ENCODE peak calls at places on chromosomes 6 and 20, in nine cellular contexts. One of them, this sample, is unnamed.

GRCh38 chr6:474454-475185 is 83.1 kb downstream of the IRF4 start:
- DNase-seq in HCT116: no peak
- DNase-seq in type B pancreatic cell: no peak
- DNase-seq in lung: no peak
- DNase-seq in suprapubic skin: no peak
- DNase-seq in epithelial cell of esophagus: peak; percentile 3
- DNase-seq in heart right ventricle: no peak
- DNase-seq in heart left ventricle: no peak
- DNase-seq in IMR-90: no peak
- DNase-seq in this sample: no peak

GRCh38 chr6:143592335-143592734 is 80.8 kb upstream of the FUCA2 start:
- DNase-seq in type B pancreatic cell: no peak
- DNase-seq in IMR-90: no peak
- DNase-seq in suprapubic skin: no peak
- DNase-seq in HCT116: peak; percentile 23
- DNase-seq in heart right ventricle: no peak
- DNase-seq in epithelial cell of esophagus: peak; percentile 34
- DNase-seq in heart left ventricle: no peak
- DNase-seq in lung: no peak
- DNase-seq in this sample: peak; percentile 47

GRCh38 chr6:147381734-147382133 is 126.8 kb upstream of the SAMD5 start:
- DNase-seq in IMR-90: peak; percentile 81
- DNase-seq in heart left ventricle: no peak
- DNase-seq in epithelial cell of esophagus: no peak
- DNase-seq in heart right ventricle: no peak
- DNase-seq in HCT116: no peak
- DNase-seq in suprapubic skin: no peak
- DNase-seq in type B pancreatic cell: no peak
- DNase-seq in lung: no peak
- DNase-seq in this sample: no peak

GRCh38 chr6:107646176-107646575 is 156.3 kb downstream of the SOBP start:
- DNase-seq in HCT116: no peak
- DNase-seq in lung: no peak
- DNase-seq in epithelial cell of esophagus: no peak
- DNase-seq in suprapubic skin: peak; percentile 81
- DNase-seq in heart right ventricle: peak; percentile 67
- DNase-seq in heart left ventricle: peak; percentile 72
- DNase-seq in IMR-90: no peak
- DNase-seq in type B pancreatic cell: no peak
- DNase-seq in this sample: no peak

GRCh38 chr20:32871622-32872160 is 13.0 kb downstream of the EFCAB8 start:
- DNase-seq in HCT116: no peak
- DNase-seq in heart left ventricle: no peak
- DNase-seq in suprapubic skin: no peak
- DNase-seq in type B pancreatic cell: no peak
- DNase-seq in IMR-90: no peak
- DNase-seq in lung: no peak
- DNase-seq in epithelial cell of esophagus: no peak
- DNase-seq in heart right ventricle: no peak
- DNase-seq in this sample: no peak

GRCh38 chr6:82711105-82711829 is 347.6 kb downstream of the TPBG start:
- DNase-seq in heart right ventricle: no peak
- DNase-seq in IMR-90: no peak
- DNase-seq in type B pancreatic cell: no peak
- DNase-seq in lung: no peak
- DNase-seq in heart left ventricle: no peak
- DNase-seq in HCT116: no peak
- DNase-seq in suprapubic skin: no peak
- DNase-seq in epithelial cell of esophagus: no peak
- DNase-seq in this sample: no peak

GRCh38 chr6:148508401-148509151 is 165.9 kb downstream of the SASH1 start:
- DNase-seq in HCT116: no peak
- DNase-seq in lung: no peak
- DNase-seq in IMR-90: peak; percentile 83
- DNase-seq in type B pancreatic cell: no peak
- DNase-seq in heart left ventricle: no peak
- DNase-seq in suprapubic skin: no peak
- DNase-seq in epithelial cell of esophagus: peak; percentile 49
- DNase-seq in heart right ventricle: no peak
- DNase-seq in this sample: no peak

GRCh38 chr6:52503344-52503747 is 73.5 kb downstream of the TRAM2 start:
- DNase-seq in lung: no peak
- DNase-seq in IMR-90: no peak
- DNase-seq in heart left ventricle: peak; percentile 71
- DNase-seq in type B pancreatic cell: no peak
- DNase-seq in heart right ventricle: peak; percentile 37
- DNase-seq in suprapubic skin: no peak
- DNase-seq in epithelial cell of esophagus: peak; percentile 75
- DNase-seq in HCT116: no peak
- DNase-seq in this sample: no peak

GRCh38 chr20:16001286-16001685 is 572.0 kb downstream of the KIF16B start:
- DNase-seq in heart left ventricle: no peak
- DNase-seq in heart right ventricle: no peak
- DNase-seq in type B pancreatic cell: no peak
- DNase-seq in suprapubic skin: no peak
- DNase-seq in lung: no peak
- DNase-seq in epithelial cell of esophagus: no peak
- DNase-seq in IMR-90: no peak
- DNase-seq in HCT116: no peak
- DNase-seq in this sample: no peak

DNA sequence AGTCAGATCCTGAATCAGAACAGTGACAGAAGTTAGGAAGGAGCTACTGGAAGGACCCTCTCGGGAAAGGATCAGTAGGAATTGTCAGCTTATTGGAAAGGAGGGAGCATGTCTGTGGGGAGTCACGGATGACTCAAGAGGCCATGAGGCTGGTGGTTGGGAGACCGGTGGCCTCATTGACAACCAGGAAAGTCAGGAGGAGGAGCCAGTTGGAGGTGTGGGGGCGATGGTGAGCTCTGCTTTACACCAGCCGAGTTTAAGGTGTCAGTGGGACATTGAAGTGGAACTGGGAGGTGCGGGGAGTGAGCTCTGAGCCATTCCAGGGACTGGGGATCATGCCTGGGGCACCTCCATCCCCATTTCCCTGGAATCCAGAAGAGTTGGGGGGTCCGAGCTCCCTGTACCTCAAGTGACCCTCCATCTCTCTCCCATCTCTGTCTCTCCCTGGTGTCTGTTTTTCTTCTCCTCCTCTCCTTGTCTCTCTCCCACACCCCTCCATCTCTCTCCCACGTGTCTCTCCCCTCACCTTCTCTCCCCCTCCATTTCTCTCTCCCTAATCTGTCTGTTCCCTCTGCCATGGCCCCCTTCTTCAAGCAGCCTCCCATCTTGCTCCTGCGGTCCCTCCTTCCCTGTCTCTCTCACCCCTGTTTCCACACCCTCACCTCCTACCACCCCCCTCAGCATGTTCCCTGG is 14.3 kb upstream of the ZBTB9 start:
- DNase-seq in suprapubic skin: peak; percentile 51
- DNase-seq in heart left ventricle: no peak
- DNase-seq in lung: no peak
- DNase-seq in epithelial cell of esophagus: no peak
- DNase-seq in IMR-90: peak; percentile 38
- DNase-seq in heart right ventricle: no peak
- DNase-seq in HCT116: no peak
- DNase-seq in type B pancreatic cell: no peak
- DNase-seq in this sample: no peak
- TF ChIP-seq CTCF in suprapubic skin: no peak
- TF ChIP-seq CTCF in heart left ventricle: no peak
- TF ChIP-seq CTCF in lung: no peak
- TF ChIP-seq CTCF in epithelial cell of esophagus: no peak
- TF ChIP-seq CTCF in IMR-90: no peak
- TF ChIP-seq CTCF in heart right ventricle: no peak
- TF ChIP-seq CTCF in HCT116: no peak
- TF ChIP-seq CTCF in type B pancreatic cell: no peak
- TF ChIP-seq CTCF in this sample: no peak

GRCh38 chr20:40245829-40246228 is 443.2 kb downstream of the MAFB start:
- DNase-seq in lung: no peak
- DNase-seq in heart right ventricle: no peak
- DNase-seq in epithelial cell of esophagus: no peak
- DNase-seq in IMR-90: no peak
- DNase-seq in HCT116: no peak
- DNase-seq in suprapubic skin: no peak
- DNase-seq in type B pancreatic cell: no peak
- DNase-seq in heart left ventricle: no peak
- DNase-seq in this sample: no peak

GRCh38 chr20:40254023-40254772 is 434.8 kb downstream of the MAFB start:
- DNase-seq in HCT116: no peak
- DNase-seq in type B pancreatic cell: no peak
- DNase-seq in suprapubic skin: no peak
- DNase-seq in heart left ventricle: no peak
- DNase-seq in lung: no peak
- DNase-seq in heart right ventricle: no peak
- DNase-seq in epithelial cell of esophagus: no peak
- DNase-seq in IMR-90: no peak
- DNase-seq in this sample: no peak

GRCh38 chr20:40249805-40250204 is 439.2 kb downstream of the MAFB start:
- DNase-seq in lung: no peak
- DNase-seq in suprapubic skin: no peak
- DNase-seq in heart left ventricle: no peak
- DNase-seq in type B pancreatic cell: no peak
- DNase-seq in heart right ventricle: no peak
- DNase-seq in IMR-90: no peak
- DNase-seq in HCT116: no peak
- DNase-seq in epithelial cell of esophagus: no peak
- DNase-seq in this sample: no peak

GRCh38 chr20:40255368-40255767 is 433.7 kb downstream of the MAFB start:
- DNase-seq in suprapubic skin: no peak
- DNase-seq in type B pancreatic cell: no peak
- DNase-seq in heart left ventricle: no peak
- DNase-seq in lung: no peak
- DNase-seq in epithelial cell of esophagus: peak; percentile 38
- DNase-seq in HCT116: no peak
- DNase-seq in heart right ventricle: no peak
- DNase-seq in IMR-90: no peak
- DNase-seq in this sample: peak; percentile 40

DNA sequence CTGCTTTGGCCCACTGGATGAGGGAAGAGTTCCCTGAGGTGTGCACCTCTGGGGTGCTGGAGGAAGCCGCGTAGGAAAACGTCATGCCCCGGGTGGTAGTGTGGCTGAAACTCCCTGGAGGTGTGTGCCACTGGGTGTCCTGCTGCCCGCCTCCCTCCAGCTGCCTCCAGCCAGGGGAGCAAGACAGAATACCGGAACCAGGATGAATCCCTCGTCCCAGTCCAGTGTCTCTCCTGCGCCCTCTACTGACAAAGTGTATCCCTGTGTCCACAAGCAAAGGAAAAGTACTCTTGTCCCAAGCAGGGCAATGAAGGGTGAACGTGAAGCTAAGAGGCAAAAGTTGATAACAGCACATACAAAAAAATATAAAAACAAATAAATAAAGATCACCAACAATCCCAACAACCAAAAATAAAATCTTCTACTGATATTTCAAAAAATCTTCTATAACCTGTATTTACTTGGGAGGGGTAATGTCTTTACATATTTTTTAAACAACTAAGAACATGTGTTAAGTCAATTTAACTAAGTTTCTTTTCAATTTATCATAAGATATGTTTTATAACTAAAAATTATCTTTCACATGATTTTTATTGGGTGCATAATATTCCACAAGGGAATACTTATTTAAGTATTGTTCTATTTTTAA is 437.6 kb downstream of the MAFB start:
- DNase-seq in heart left ventricle: no peak
- DNase-seq in heart right ventricle: no peak
- DNase-seq in IMR-90: peak; percentile 15
- DNase-seq in epithelial cell of esophagus: peak; percentile 74
- DNase-seq in HCT116: peak; percentile 37
- DNase-seq in type B pancreatic cell: no peak
- DNase-seq in lung: no peak
- DNase-seq in suprapubic skin: no peak
- DNase-seq in this sample: peak; percentile 76
- TF ChIP-seq CTCF in heart left ventricle: peak; percentile 36
- TF ChIP-seq CTCF in heart right ventricle: peak; percentile 44
- TF ChIP-seq CTCF in IMR-90: peak; percentile 37
- TF ChIP-seq CTCF in epithelial cell of esophagus: peak; percentile 86
- TF ChIP-seq CTCF in HCT116: peak; percentile 30
- TF ChIP-seq CTCF in type B pancreatic cell: peak; percentile 44
- TF ChIP-seq CTCF in lung: peak; percentile 19
- TF ChIP-seq CTCF in suprapubic skin: no peak
- TF ChIP-seq CTCF in this sample: peak; percentile 52

DNA sequence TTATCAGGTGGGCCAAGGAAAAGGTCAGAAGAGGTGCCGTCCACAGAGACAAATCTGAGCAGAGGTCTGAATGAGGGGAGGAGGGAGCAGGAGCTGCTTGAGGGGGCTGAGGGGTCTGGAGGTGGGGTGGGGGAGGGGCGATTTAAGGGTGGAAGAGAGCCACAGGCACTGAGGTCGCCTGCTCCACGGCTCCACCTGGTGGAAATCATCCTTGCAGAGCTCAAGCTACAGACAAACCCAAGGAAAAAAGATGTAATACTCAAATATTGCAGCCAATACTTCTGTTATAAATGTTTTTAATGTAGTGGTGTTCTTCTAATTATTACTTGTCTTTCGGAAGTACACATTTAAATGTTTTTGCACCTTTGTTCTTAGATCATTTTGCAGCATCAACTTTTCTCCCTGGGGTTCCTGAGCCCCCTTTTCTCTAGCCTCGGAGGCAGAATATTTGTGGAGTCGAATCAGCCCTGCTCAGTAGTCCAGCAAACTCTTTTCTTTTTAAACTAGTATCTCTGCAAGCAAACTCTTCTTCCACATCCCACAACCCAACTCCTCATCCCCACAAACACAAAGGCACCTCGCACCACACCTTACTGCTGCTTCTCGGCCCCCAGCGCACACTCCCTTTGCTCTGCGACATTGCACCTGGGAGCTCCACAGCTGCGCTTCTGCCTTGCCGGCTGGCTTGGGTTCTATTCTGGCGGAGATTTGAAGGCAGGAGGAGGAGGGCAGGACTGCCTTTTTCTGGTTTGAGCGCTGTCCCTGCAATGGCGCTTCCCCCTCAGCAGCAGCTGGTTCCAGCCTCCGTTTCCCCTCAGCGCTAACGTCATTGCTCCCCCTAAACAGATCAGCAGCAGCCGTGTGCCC is 51.0 kb upstream of the TFAP2A start:
- DNase-seq in HCT116: peak; percentile 65
- DNase-seq in suprapubic skin: no peak
- DNase-seq in lung: no peak
- DNase-seq in epithelial cell of esophagus: peak; percentile 75
- DNase-seq in heart right ventricle: no peak
- DNase-seq in IMR-90: peak; percentile 28
- DNase-seq in heart left ventricle: no peak
- DNase-seq in type B pancreatic cell: no peak
- DNase-seq in this sample: peak; percentile 69
- TF ChIP-seq CTCF in HCT116: peak; percentile 34
- TF ChIP-seq CTCF in suprapubic skin: no peak
- TF ChIP-seq CTCF in lung: no peak
- TF ChIP-seq CTCF in epithelial cell of esophagus: peak; percentile 76
- TF ChIP-seq CTCF in heart right ventricle: peak; percentile 33
- TF ChIP-seq CTCF in IMR-90: peak; percentile 41
- TF ChIP-seq CTCF in heart left ventricle: peak; percentile 18
- TF ChIP-seq CTCF in type B pancreatic cell: peak; percentile 75
- TF ChIP-seq CTCF in this sample: peak; percentile 73

DNA sequence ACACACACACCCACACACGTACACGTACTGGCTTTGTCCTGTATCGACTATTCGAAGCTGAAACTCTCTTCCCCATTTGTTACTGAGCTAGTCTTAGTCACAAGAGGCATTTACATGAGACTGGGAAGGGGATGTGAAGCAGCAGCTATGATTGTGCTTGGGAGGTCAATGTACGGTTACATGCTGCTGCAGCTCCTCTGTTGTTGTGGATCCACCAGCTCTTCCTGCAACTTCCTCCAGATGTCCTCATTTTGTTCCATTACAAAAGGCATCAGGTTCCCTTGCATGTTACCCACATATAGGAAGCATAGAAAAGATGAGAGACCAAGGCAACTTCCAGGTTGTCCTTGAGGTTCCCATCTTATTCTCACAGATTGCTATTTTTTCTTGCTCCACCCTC is 612.4 kb upstream of the IMPG1 start:
- DNase-seq in HCT116: no peak
- DNase-seq in epithelial cell of esophagus: peak; percentile 11
- DNase-seq in IMR-90: peak; percentile 2
- DNase-seq in heart right ventricle: no peak
- DNase-seq in suprapubic skin: no peak
- DNase-seq in lung: no peak
- DNase-seq in type B pancreatic cell: no peak
- DNase-seq in heart left ventricle: no peak
- DNase-seq in this sample: no peak
- TF ChIP-seq CTCF in HCT116: no peak
- TF ChIP-seq CTCF in epithelial cell of esophagus: peak; percentile 22
- TF ChIP-seq CTCF in IMR-90: no peak
- TF ChIP-seq CTCF in heart right ventricle: peak; percentile 13
- TF ChIP-seq CTCF in suprapubic skin: no peak
- TF ChIP-seq CTCF in lung: no peak
- TF ChIP-seq CTCF in type B pancreatic cell: no peak
- TF ChIP-seq CTCF in heart left ventricle: no peak
- TF ChIP-seq CTCF in this sample: no peak

This sample was measured in MCF 10A.